ENCODE peak calls at places on chromosomes 12 and 14, in nine cellular contexts. One of them, this sample, is unnamed.

GRCh38 chr14:100577986-100578431 is 9.2 kb downstream of the BEGAIN start:
- DNase-seq in fibroblast of mammary gland: no peak
- DNase-seq in heart right ventricle: peak; percentile 5
- DNase-seq in mucosa of descending colon: no peak
- DNase-seq in PC-9: no peak
- DNase-seq in astrocyte of the spinal cord: no peak
- DNase-seq in right lobe of liver: peak; percentile 11
- DNase-seq in choroid plexus epithelial cell: no peak
- DNase-seq in lung: no peak
- DNase-seq in this sample: no peak

GRCh38 chr12:92696240-92696639 is 6.5 kb upstream of the PLEKHG7 start:
- DNase-seq in mucosa of descending colon: peak; percentile 6
- DNase-seq in choroid plexus epithelial cell: peak; percentile 66
- DNase-seq in right lobe of liver: peak; percentile 32
- DNase-seq in PC-9: no peak
- DNase-seq in astrocyte of the spinal cord: peak; percentile 48
- DNase-seq in lung: no peak
- DNase-seq in fibroblast of mammary gland: peak; percentile 65
- DNase-seq in heart right ventricle: peak; percentile 42
- DNase-seq in this sample: peak; percentile 76

GRCh38 chr14:40113671-40114070 is 681.4 kb upstream of the FBXO33 start:
- DNase-seq in PC-9: no peak
- DNase-seq in heart right ventricle: no peak
- DNase-seq in astrocyte of the spinal cord: no peak
- DNase-seq in lung: no peak
- DNase-seq in right lobe of liver: no peak
- DNase-seq in choroid plexus epithelial cell: no peak
- DNase-seq in fibroblast of mammary gland: no peak
- DNase-seq in mucosa of descending colon: no peak
- DNase-seq in this sample: no peak

GRCh38 chr12:15984097-15984800 is 73.1 kb downstream of the DERA start:
- DNase-seq in choroid plexus epithelial cell: no peak
- DNase-seq in heart right ventricle: no peak
- DNase-seq in PC-9: no peak
- DNase-seq in fibroblast of mammary gland: peak; percentile 74
- DNase-seq in lung: no peak
- DNase-seq in right lobe of liver: peak; percentile 25
- DNase-seq in astrocyte of the spinal cord: no peak
- DNase-seq in mucosa of descending colon: no peak
- DNase-seq in this sample: peak; percentile 27

GRCh38 chr14:45891417-45892080 is 638.5 kb upstream of the MIS18BP1 start:
- DNase-seq in choroid plexus epithelial cell: no peak
- DNase-seq in astrocyte of the spinal cord: no peak
- DNase-seq in PC-9: no peak
- DNase-seq in mucosa of descending colon: peak; percentile 71
- DNase-seq in lung: no peak
- DNase-seq in heart right ventricle: no peak
- DNase-seq in fibroblast of mammary gland: no peak
- DNase-seq in right lobe of liver: no peak
- DNase-seq in this sample: no peak

GRCh38 chr12:122951406-122951805 is 14.9 kb downstream of the ABCB9 start:
- DNase-seq in fibroblast of mammary gland: peak; percentile 71
- DNase-seq in mucosa of descending colon: peak; percentile 69
- DNase-seq in lung: no peak
- DNase-seq in choroid plexus epithelial cell: peak; percentile 25
- DNase-seq in PC-9: peak; percentile 65
- DNase-seq in heart right ventricle: no peak
- DNase-seq in right lobe of liver: no peak
- DNase-seq in astrocyte of the spinal cord: peak; percentile 41
- DNase-seq in this sample: no peak

GRCh38 chr12:48388430-48388829 is 37.7 kb upstream of the ZNF641 start:
- DNase-seq in fibroblast of mammary gland: peak; percentile 57
- DNase-seq in astrocyte of the spinal cord: peak; percentile 5
- DNase-seq in lung: no peak
- DNase-seq in heart right ventricle: no peak
- DNase-seq in mucosa of descending colon: no peak
- DNase-seq in choroid plexus epithelial cell: peak; percentile 24
- DNase-seq in right lobe of liver: no peak
- DNase-seq in PC-9: no peak
- DNase-seq in this sample: peak; percentile 66

GRCh38 chr12:75759842-75760260 is 248.4 kb upstream of the KRR1 start:
- DNase-seq in mucosa of descending colon: no peak
- DNase-seq in choroid plexus epithelial cell: peak; percentile 78
- DNase-seq in heart right ventricle: no peak
- DNase-seq in PC-9: no peak
- DNase-seq in fibroblast of mammary gland: peak; percentile 95
- DNase-seq in right lobe of liver: no peak
- DNase-seq in astrocyte of the spinal cord: peak; percentile 91
- DNase-seq in lung: no peak
- DNase-seq in this sample: peak; percentile 93

GRCh38 chr14:73105050-73105449 is 31.3 kb upstream of the PSEN1 start:
- DNase-seq in right lobe of liver: no peak
- DNase-seq in PC-9: no peak
- DNase-seq in lung: no peak
- DNase-seq in heart right ventricle: no peak
- DNase-seq in choroid plexus epithelial cell: no peak
- DNase-seq in astrocyte of the spinal cord: no peak
- DNase-seq in mucosa of descending colon: no peak
- DNase-seq in fibroblast of mammary gland: peak; percentile 21
- DNase-seq in this sample: no peak

GRCh38 chr14:91173867-91174266 is 60.0 kb downstream of the DGLUCY start:
- DNase-seq in lung: no peak
- DNase-seq in PC-9: no peak
- DNase-seq in mucosa of descending colon: no peak
- DNase-seq in astrocyte of the spinal cord: no peak
- DNase-seq in right lobe of liver: no peak
- DNase-seq in fibroblast of mammary gland: no peak
- DNase-seq in heart right ventricle: no peak
- DNase-seq in choroid plexus epithelial cell: no peak
- DNase-seq in this sample: no peak

GRCh38 chr12:65781681-65782269 is 42.5 kb upstream of the HMGA2 start:
- DNase-seq in lung: no peak
- DNase-seq in mucosa of descending colon: no peak
- DNase-seq in fibroblast of mammary gland: no peak
- DNase-seq in astrocyte of the spinal cord: no peak
- DNase-seq in heart right ventricle: no peak
- DNase-seq in right lobe of liver: no peak
- DNase-seq in choroid plexus epithelial cell: no peak
- DNase-seq in PC-9: no peak
- DNase-seq in this sample: no peak

GRCh38 chr12:13008741-13009380 is 8.8 kb upstream of the HEBP1 start:
- DNase-seq in astrocyte of the spinal cord: no peak
- DNase-seq in right lobe of liver: no peak
- DNase-seq in heart right ventricle: no peak
- DNase-seq in fibroblast of mammary gland: no peak
- DNase-seq in lung: no peak
- DNase-seq in choroid plexus epithelial cell: peak; percentile 42
- DNase-seq in mucosa of descending colon: no peak
- DNase-seq in PC-9: no peak
- DNase-seq in this sample: no peak

GRCh38 chr12:122886851-122887816 is 8.8 kb downstream of the VPS37B start:
- DNase-seq in mucosa of descending colon: no peak
- DNase-seq in lung: no peak
- DNase-seq in choroid plexus epithelial cell: peak; percentile 53
- DNase-seq in fibroblast of mammary gland: peak; percentile 80
- DNase-seq in heart right ventricle: no peak
- DNase-seq in right lobe of liver: no peak
- DNase-seq in PC-9: peak; percentile 91
- DNase-seq in astrocyte of the spinal cord: peak; percentile 73
- DNase-seq in this sample: no peak

GRCh38 chr12:4250691-4251090 is 22.9 kb upstream of the CCND2 start:
- DNase-seq in PC-9: no peak
- DNase-seq in lung: no peak
- DNase-seq in right lobe of liver: no peak
- DNase-seq in mucosa of descending colon: no peak
- DNase-seq in choroid plexus epithelial cell: no peak
- DNase-seq in fibroblast of mammary gland: no peak
- DNase-seq in heart right ventricle: no peak
- DNase-seq in astrocyte of the spinal cord: no peak
- DNase-seq in this sample: no peak

GRCh38 chr12:49874142-49874897 is 29.4 kb downstream of the FAIM2 start:
- DNase-seq in mucosa of descending colon: no peak
- DNase-seq in astrocyte of the spinal cord: no peak
- DNase-seq in lung: no peak
- DNase-seq in right lobe of liver: no peak
- DNase-seq in choroid plexus epithelial cell: no peak
- DNase-seq in PC-9: no peak
- DNase-seq in fibroblast of mammary gland: no peak
- DNase-seq in heart right ventricle: no peak
- DNase-seq in this sample: no peak

DNA sequence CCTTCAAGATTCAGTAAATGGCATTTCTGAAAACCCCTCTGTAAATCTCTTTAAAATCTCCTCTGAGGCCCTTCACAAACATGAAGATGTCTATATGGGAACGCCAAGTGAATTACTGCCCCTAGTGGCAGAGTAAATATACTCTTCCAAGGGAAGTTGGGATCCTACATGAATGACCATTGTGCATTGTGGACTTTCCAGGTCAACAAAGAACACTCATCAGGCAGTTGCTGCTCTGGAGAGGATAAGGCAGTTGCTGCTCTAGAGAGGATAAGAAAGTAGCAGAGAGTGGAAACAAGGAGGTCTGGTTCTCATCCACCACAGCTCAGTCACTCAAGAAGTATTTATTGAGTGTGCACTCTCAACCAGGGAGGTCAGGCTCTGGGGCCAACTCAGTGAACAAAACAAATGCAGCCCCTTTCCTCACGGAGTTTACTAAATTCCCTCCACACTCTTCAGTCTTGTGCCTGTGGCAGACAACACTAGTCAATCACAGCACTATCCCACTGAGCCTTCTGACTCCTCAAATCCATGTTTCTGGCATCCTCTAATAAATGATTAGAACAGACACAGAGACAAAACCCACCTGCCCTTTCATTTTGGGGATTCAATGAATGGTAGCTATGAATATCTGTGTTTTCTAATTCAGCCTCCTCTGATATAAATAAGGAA is 52.9 kb downstream of the SVOP start:
- DNase-seq in astrocyte of the spinal cord: no peak
- DNase-seq in PC-9: no peak
- DNase-seq in choroid plexus epithelial cell: peak; percentile 23
- DNase-seq in fibroblast of mammary gland: peak; percentile 9
- DNase-seq in right lobe of liver: no peak
- DNase-seq in mucosa of descending colon: no peak
- DNase-seq in heart right ventricle: no peak
- DNase-seq in lung: no peak
- DNase-seq in this sample: peak; percentile 3
- TF ChIP-seq CTCF in astrocyte of the spinal cord: peak; percentile 37
- TF ChIP-seq CTCF in PC-9: peak; percentile 64
- TF ChIP-seq CTCF in choroid plexus epithelial cell: peak; percentile 46
- TF ChIP-seq CTCF in fibroblast of mammary gland: peak; percentile 45
- TF ChIP-seq CTCF in right lobe of liver: peak; percentile 42
- TF ChIP-seq CTCF in mucosa of descending colon: peak; percentile 25
- TF ChIP-seq CTCF in heart right ventricle: peak; percentile 23
- TF ChIP-seq CTCF in lung: no peak
- TF ChIP-seq CTCF in this sample: peak; percentile 23

GRCh38 chr12:55467836-55468235 is 2.1 kb downstream of the OR6C70 start:
- DNase-seq in mucosa of descending colon: no peak
- DNase-seq in astrocyte of the spinal cord: no peak
- DNase-seq in PC-9: no peak
- DNase-seq in choroid plexus epithelial cell: no peak
- DNase-seq in heart right ventricle: no peak
- DNase-seq in right lobe of liver: no peak
- DNase-seq in lung: no peak
- DNase-seq in fibroblast of mammary gland: no peak
- DNase-seq in this sample: no peak
- H3K4me3 ChIP-seq in mucosa of descending colon: no peak overlapping the region
- H3K4me3 ChIP-seq in astrocyte of the spinal cord: no peak overlapping the region
- H3K4me3 ChIP-seq in PC-9: no peak overlapping the region
- H3K4me3 ChIP-seq in choroid plexus epithelial cell: no peak overlapping the region
- H3K4me3 ChIP-seq in heart right ventricle: no peak overlapping the region
- H3K4me3 ChIP-seq in right lobe of liver: no peak overlapping the region
- H3K4me3 ChIP-seq in lung: no peak overlapping the region
- H3K4me3 ChIP-seq in fibroblast of mammary gland: no peak overlapping the region
- H3K4me3 ChIP-seq in this sample: no peak overlapping the region

DNA sequence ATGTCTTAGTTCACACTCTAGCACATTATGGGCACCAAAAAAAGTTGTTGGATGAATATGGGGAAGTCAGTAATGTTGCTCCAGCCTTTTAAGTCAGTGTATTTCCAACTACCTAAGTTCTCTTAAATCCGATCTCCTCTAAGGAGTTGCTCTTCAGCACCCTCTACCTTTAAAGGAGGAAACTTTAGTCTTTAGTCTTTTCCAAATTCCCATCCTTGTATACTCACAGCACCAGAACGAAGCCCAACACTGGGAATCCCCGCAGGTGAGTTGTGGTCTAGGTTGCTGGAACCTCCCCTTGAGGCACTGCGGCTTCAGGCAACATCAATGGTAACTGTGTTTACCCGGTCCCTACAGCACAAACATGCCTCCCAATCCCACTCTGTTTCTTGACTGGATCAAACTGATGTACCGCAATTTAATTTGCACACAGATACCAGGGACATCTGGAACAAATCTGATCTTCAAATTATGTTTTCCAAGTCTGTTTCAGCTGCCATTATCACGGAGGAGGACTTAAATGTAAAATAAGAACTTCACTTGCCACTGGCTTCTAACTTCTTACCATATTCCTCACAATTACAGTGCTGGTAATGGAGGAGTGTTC is 179.0 kb downstream of the FOXN3 start:
- DNase-seq in right lobe of liver: no peak
- DNase-seq in PC-9: no peak
- DNase-seq in mucosa of descending colon: no peak
- DNase-seq in heart right ventricle: no peak
- DNase-seq in choroid plexus epithelial cell: peak; percentile 57
- DNase-seq in astrocyte of the spinal cord: peak; percentile 38
- DNase-seq in lung: no peak
- DNase-seq in fibroblast of mammary gland: peak; percentile 29
- DNase-seq in this sample: no peak
- TF ChIP-seq CTCF in right lobe of liver: peak; percentile 26
- TF ChIP-seq CTCF in PC-9: peak; percentile 33
- TF ChIP-seq CTCF in mucosa of descending colon: no peak
- TF ChIP-seq CTCF in heart right ventricle: peak; percentile 15
- TF ChIP-seq CTCF in choroid plexus epithelial cell: peak; percentile 56
- TF ChIP-seq CTCF in astrocyte of the spinal cord: peak; percentile 46
- TF ChIP-seq CTCF in lung: no peak
- TF ChIP-seq CTCF in fibroblast of mammary gland: peak; percentile 46
- TF ChIP-seq CTCF in this sample: peak; percentile 4

DNA sequence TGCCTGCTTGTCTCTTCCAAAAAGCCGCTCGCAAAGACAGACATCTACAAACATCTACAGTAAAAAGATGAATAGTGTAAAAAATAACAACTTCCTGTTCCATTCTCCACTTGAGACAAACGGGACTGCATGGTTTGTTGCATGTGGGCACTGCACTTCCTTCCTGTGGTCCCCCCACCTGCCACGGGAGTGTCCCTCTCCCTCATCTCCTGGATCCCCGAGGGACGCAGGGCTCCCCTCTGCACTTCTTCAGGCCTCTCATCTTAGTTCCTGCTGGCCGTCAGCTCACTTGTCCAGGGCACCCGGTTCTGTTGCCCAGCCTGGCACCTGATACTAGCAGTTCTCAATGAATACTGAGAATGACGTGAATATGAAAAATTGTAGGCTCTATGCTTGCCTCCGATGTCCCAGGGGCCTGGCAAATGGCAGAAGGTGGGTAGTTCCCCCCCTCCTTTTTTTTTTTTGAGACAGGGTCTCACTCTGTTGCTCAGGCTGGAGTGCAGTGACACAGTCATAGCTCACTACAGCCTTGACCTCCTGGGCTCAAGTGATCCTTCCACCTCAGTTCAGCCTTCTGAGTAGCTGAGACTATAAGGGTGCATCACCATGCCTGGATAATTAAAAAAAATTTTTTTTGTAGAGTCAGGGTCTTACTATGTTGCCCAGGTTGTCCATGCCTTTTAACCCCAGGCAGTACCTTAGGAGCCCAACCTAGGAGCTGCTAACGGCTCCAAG is 3.5 kb upstream of the KLC1 start:
- DNase-seq in right lobe of liver: no peak
- DNase-seq in heart right ventricle: no peak
- DNase-seq in astrocyte of the spinal cord: no peak
- DNase-seq in fibroblast of mammary gland: no peak
- DNase-seq in lung: no peak
- DNase-seq in choroid plexus epithelial cell: no peak
- DNase-seq in PC-9: no peak
- DNase-seq in mucosa of descending colon: no peak
- DNase-seq in this sample: no peak
- H3K4me3 ChIP-seq in right lobe of liver: no peak overlapping the region
- H3K4me3 ChIP-seq in heart right ventricle: no peak overlapping the region
- H3K4me3 ChIP-seq in astrocyte of the spinal cord: no peak overlapping the region
- H3K4me3 ChIP-seq in fibroblast of mammary gland: no peak overlapping the region
- H3K4me3 ChIP-seq in lung: no peak overlapping the region
- H3K4me3 ChIP-seq in choroid plexus epithelial cell: no peak overlapping the region
- H3K4me3 ChIP-seq in PC-9: no peak overlapping the region
- H3K4me3 ChIP-seq in mucosa of descending colon: no peak overlapping the region
- H3K4me3 ChIP-seq in this sample: no peak overlapping the region